ENCODE peak calls at places on chromosomes 3 and 15, in four cellular contexts. R is IMR-90, T is breast epithelium, L is substantia nigra. B is an unnamed sample.

GRCh38 chr3:52433328-52434060 is 11.4 kb downstream of the SEMA3G start:
- DNase-seq in T (peak; percentile 45), R (no peak), L (no peak), B (no peak)

GRCh38 chr3:190378240-190378891 is 9.6 kb upstream of the CLDN16 start:
- DNase-seq in L (no peak), R (peak; percentile 79), T (no peak), B (no peak)

GRCh38 chr3:23170306-23170705 is 32.8 kb upstream of the UBE2E2 start:
- DNase-seq in T (no peak), R (peak; percentile 77), L (no peak), B (no peak)

GRCh38 chr3:126987596-126987995 is 4.7 kb downstream of the PLXNA1 start:
- DNase-seq in R (no peak), T (no peak), L (no peak), B (no peak)

GRCh38 chr15:100863406-100864198 is 16.0 kb upstream of the ALDH1A3 start:
- DNase-seq in T (no peak), L (peak; percentile 84), R (peak; percentile 90), B (no peak)

GRCh38 chr15:45634442-45635190 is at the start of gene SQOR:
- DNase-seq in R (peak; percentile 54), T (peak; percentile 84), L (peak; percentile 53), B (peak; percentile 97)

GRCh38 chr15:71223516-71223915 is 108.2 kb downstream of the THSD4 start:
- DNase-seq in R (no peak), T (no peak), L (no peak), B (no peak)

GRCh38 chr15:66882251-66883020 is 180.4 kb downstream of the SMAD6 start:
- DNase-seq in T (no peak), R (peak; percentile 72), L (no peak), B (no peak)

GRCh38 chr3:23834082-23834870 is 28.5 kb downstream of the UBE2E1 start:
- DNase-seq in T (no peak), R (no peak), L (no peak), B (no peak)

GRCh38 chr3:190414297-190414696 is 26.3 kb downstream of the CLDN16 start:
- DNase-seq in T (no peak), R (no peak), L (no peak), B (no peak)

DNA sequence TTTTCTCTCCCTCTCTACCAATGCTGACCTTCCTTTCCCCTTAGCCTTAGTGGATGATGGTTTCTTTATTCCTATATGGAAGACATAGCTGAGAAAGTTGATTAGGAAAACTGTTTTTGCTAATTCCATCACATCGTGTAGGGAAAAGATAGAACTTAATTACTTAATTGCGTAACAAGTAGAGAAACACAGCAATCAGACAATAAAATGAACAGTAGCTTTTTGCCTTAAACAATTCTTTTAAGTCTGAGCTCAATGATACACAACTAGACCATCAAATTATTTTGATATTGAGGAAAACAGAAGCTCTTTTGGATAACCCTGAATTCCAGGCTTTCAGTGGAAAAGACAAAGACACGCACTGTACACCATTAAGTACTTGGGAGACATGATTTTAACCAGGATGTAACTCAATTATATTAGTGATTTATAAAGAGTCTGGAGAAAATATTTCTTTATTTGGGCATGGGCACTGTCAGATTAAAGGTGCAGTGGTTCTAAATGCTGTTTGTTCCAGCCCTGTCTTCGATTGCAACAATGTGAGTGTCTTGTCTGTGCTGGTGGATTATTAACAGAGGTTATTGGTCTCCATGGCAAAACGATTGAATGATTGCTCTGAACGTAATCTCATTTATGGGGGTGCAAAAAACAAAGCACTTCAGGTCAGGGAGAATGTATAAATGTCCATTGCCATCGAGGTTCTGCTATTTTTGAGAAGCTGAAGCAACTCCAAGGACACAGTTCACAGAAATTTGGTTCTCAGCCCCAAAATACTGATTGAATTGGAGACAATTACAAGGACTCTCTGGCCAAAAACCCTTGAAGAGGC is at the start of gene TM4SF4:
- DNase-seq in T (no peak), L (no peak), R (no peak), B (no peak)
- H3K27ac ChIP-seq in T (peak within 1 kb of the TSS; percentile 22), L (no peak within 1 kb of the TSS), R (peak within 1 kb of the TSS; percentile 37), B (peak within 1 kb of the TSS; percentile 93)

GRCh38 chr3:196640501-196640968 is 1.0 kb downstream of the NRROS start:
- DNase-seq in R (no peak), L (no peak), T (no peak), B (no peak)

GRCh38 chr3:196641278-196642058 is 2.0 kb downstream of the NRROS start:
- DNase-seq in L (no peak), R (no peak), T (no peak), B (no peak)

GRCh38 chr3:196638922-196639516 is 475 bp upstream of the NRROS start:
- DNase-seq in T (no peak), L (no peak), R (no peak), B (no peak)

GRCh38 chr3:196636369-196637349 is 2.8 kb upstream of the NRROS start:
- DNase-seq in L (no peak), R (no peak), T (no peak), B (no peak)

GRCh38 chr3:196639517-196640500 is at the start of gene NRROS:
- DNase-seq in T (no peak), R (peak; percentile 38), L (no peak), B (peak; percentile 72)
- H3K27ac ChIP-seq in T (peak within 1 kb of the TSS; percentile 41), R (no peak within 1 kb of the TSS), L (peak within 1 kb of the TSS; percentile 2), B (peak within 1 kb of the TSS; percentile 65)

GRCh38 chr15:56886878-56887781 is 31.3 kb upstream of the TCF12 start:
- DNase-seq in R (peak; percentile 95), T (peak; percentile 89), L (peak; percentile 88), B (peak; percentile 97)

GRCh38 chr15:56887782-56888127 is 30.7 kb upstream of the TCF12 start:
- DNase-seq in T (no peak), R (no peak), L (no peak), B (no peak)

GRCh38 chr15:56890038-56890437 is 28.4 kb upstream of the TCF12 start:
- DNase-seq in L (no peak), T (no peak), R (no peak), B (no peak)

GRCh38 chr15:56883088-56883487 is 35.4 kb upstream of the TCF12 start:
- DNase-seq in L (no peak), R (no peak), T (no peak), B (no peak)

GRCh38 chr15:56886450-56886856 is 32.0 kb upstream of the TCF12 start:
- DNase-seq in L (no peak), T (no peak), R (peak; percentile 17), B (no peak)
- H3K27ac ChIP-seq in L (peak overlapping the region; percentile 96), T (peak overlapping the region; percentile 98), R (peak overlapping the region; percentile 91), B (peak overlapping the region; percentile 98)

GRCh38 chr3:129611812-129612349 is 5.4 kb upstream of the PLXND1 start:
- DNase-seq in L (peak; percentile 25), R (peak; percentile 49), T (no peak), B (no peak)
- H3K27ac ChIP-seq in L (peak overlapping the region; percentile 59), R (no peak overlapping the region), T (peak overlapping the region; percentile 72), B (peak overlapping the region; percentile 21)

GRCh38 chr3:26621176-26621575 is 1.4 kb upstream of the LRRC3B start:
- DNase-seq in R (no peak), L (no peak), T (no peak), B (no peak)

GRCh38 chr3:26622634-26623408 is at the start of gene LRRC3B:
- DNase-seq in T (no peak), L (peak; percentile 15), R (no peak), B (no peak)

GRCh38 chr3:26624209-26624775 is 1.7 kb downstream of the LRRC3B start:
- DNase-seq in T (no peak), L (no peak), R (no peak), B (no peak)

GRCh38 chr3:26623409-26624208 is 1.0 kb downstream of the LRRC3B start:
- DNase-seq in L (no peak), T (no peak), R (no peak), B (no peak)

DNA sequence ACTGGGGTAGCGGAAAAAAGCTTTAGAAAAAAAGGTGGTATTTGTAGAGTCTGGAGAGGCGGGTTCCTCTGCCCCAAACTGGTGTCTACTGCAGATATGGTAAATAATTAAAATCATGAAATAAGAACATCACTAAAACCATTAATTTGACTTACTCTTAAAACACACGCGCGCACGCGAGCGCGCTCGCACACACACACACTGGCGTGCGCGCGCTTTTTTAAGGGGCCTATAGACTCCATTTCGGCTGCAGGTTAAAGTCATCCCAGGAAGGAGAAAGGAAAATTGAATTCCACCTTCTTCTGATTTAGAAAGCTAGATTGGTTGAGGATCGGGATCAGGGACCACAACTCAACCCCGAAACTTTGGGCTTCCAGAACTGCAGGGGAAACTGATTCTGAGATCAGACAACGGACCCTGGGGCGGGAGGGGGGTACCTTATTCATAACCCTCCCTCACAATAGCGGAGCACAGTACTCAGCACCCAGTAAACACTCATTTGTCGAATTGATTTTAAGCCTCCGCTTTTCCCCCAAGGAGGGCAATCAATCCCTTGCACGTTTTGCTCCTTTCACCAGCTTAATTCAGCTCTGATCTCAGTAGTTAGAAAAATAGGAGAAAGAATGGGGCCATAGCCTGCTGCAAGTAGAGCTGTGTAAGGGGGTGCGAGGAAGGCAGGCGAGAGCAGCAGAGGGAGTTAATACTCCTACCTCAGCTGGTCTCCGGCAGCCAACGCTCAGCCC is 510 bp upstream of the LRRC3B start:
- DNase-seq in T (no peak), L (no peak), R (no peak), B (no peak)
- H3K27ac ChIP-seq in T (peak overlapping the region; percentile 2), L (no peak overlapping the region), R (no peak overlapping the region), B (no peak overlapping the region)

GRCh38 chr3:104245241-104245640 is 1121.5 kb upstream of the ALCAM start:
- DNase-seq in T (no peak), L (no peak), R (no peak), B (no peak)

GRCh38 chr3:104245981-104246380 is 1120.7 kb upstream of the ALCAM start:
- DNase-seq in R (no peak), T (no peak), L (no peak), B (no peak)

GRCh38 chr3:104244680-104245079 is 1122.0 kb upstream of the ALCAM start:
- DNase-seq in L (no peak), T (no peak), R (no peak), B (no peak)
- H3K27ac ChIP-seq in L (no peak overlapping the region), T (no peak overlapping the region), R (no peak overlapping the region), B (no peak overlapping the region)

GRCh38 chr15:40353697-40354096 is 2.9 kb downstream of the PHGR1 start:
- DNase-seq in L (no peak), R (no peak), T (no peak), B (peak; percentile 72)
- H3K27ac ChIP-seq in L (no peak overlapping the region), R (no peak overlapping the region), T (no peak overlapping the region), B (no peak overlapping the region)

DNA sequence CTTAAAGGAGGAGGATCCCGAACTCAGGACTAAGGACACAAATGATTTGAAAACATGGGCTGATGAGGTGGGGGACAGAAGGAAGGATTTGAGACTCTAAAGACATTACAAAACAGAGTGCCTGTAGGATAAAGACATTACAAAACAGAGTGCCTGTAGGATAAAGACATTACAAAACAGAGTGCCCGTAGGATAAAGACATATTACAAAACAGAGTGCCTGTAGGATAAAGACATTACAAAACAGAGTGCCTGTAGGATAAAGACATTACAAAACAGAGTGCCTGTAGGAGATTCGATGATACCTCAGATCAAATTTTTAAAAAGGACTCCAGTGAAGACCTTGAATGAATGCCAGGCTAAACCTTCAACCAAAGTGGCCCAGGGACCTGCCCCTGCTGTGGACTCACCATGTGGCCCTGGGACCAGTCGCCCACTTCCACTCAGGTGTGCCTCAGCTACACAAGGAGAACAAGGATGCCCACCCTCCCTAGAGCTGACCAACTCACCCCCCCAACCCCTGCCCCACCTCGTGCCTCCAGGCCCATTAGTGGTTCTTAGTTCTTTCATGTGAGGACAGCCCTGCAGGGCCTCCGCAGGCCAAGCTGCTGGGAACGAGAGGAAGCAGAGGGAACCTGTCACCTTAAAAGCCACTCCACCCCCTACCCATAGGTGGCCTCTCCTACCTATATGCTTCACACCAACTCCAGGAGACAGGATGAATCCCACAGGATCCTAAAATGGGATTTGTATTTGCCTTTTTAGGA is 59.8 kb downstream of the SH3BP5 start:
- DNase-seq in R (no peak), L (no peak), T (no peak), B (no peak)
- H3K27ac ChIP-seq in R (no peak overlapping the region), L (no peak overlapping the region), T (peak overlapping the region; percentile 69), B (no peak overlapping the region)